ENCODE peak calls at places on chromosomes 1 and 21, in ten cellular contexts. V, E, I, D, Y, X, Z, U, H and B are unnamed samples.

GRCh38 chr1:60762176-60762575 is 320.2 kb upstream of the NFIA start:
- DNase-seq in Y (peak; percentile 63), I (no peak), V (peak; percentile 17), E (no peak), X (no peak), Z (no peak), U (no peak), H (no peak), D (no peak), B (no peak)

GRCh38 chr21:29248124-29248523 is 50.6 kb upstream of the BACH1 start:
- DNase-seq in V (no peak), D (no peak), I (no peak), E (no peak), U (no peak), X (no peak), H (no peak), Z (no peak), Y (no peak), B (no peak)

GRCh38 chr1:201295346-201295745 is 12.0 kb downstream of the PKP1 start:
- DNase-seq in E (no peak), I (no peak), Z (no peak), V (no peak), Y (no peak), X (no peak), D (no peak), U (no peak), H (no peak), B (no peak)

GRCh38 chr1:222334026-222334680 is 213.8 kb downstream of the HHIPL2 start:
- DNase-seq in Z (no peak), U (no peak), E (no peak), X (no peak), Y (no peak), D (no peak), V (peak; percentile 8), H (no peak), I (no peak), B (no peak)

GRCh38 chr1:173341307-173341706 is 134.2 kb upstream of the TNFSF4 start:
- DNase-seq in E (no peak), I (no peak), Y (peak; percentile 8), D (no peak), X (no peak), U (no peak), V (no peak), H (no peak), Z (no peak), B (no peak)

GRCh38 chr1:55386456-55386855 is 171.3 kb upstream of the USP24 start:
- DNase-seq in Z (no peak), U (no peak), X (no peak), V (no peak), H (no peak), Y (no peak), I (no peak), E (no peak), D (no peak), B (no peak)

GRCh38 chr1:44644806-44645205 is 29.5 kb downstream of the TMEM53 start:
- DNase-seq in Y (no peak), U (no peak), V (no peak), I (no peak), E (no peak), X (no peak), Z (no peak), H (no peak), D (no peak), B (no peak)

GRCh38 chr21:45151484-45152115 is 77.2 kb downstream of the ADARB1 start:
- DNase-seq in Z (no peak), Y (no peak), X (peak; percentile 53), H (no peak), V (no peak), D (no peak), U (no peak), E (no peak), I (no peak), B (no peak)

GRCh38 chr1:34781071-34781843 is at the start of gene GJB3:
- DNase-seq in I (peak; percentile 46), H (no peak), Y (peak; percentile 77), X (peak; percentile 65), Z (no peak), V (no peak), E (peak; percentile 61), D (no peak), U (no peak), B (no peak)

GRCh38 chr21:17610862-17611261 is 1.8 kb downstream of the BTG3 start:
- DNase-seq in I (peak; percentile 36), Z (no peak), Y (no peak), E (no peak), U (no peak), V (no peak), X (no peak), D (no peak), H (no peak), B (no peak)

GRCh38 chr1:151570819-151571218 is 30.7 kb downstream of the TUFT1 start:
- DNase-seq in X (no peak), U (no peak), V (no peak), Y (peak; percentile 24), E (no peak), H (no peak), Z (no peak), D (no peak), I (no peak), B (no peak)

GRCh38 chr1:225806249-225806648 is 3.7 kb upstream of the EPHX1 start:
- DNase-seq in D (no peak), Y (no peak), V (no peak), U (no peak), X (no peak), E (no peak), H (no peak), I (no peak), Z (no peak), B (no peak)

GRCh38 chr1:246078126-246078887 is 428.8 kb downstream of the SMYD3 start:
- DNase-seq in Z (no peak), H (no peak), U (no peak), Y (no peak), V (no peak), D (no peak), E (no peak), I (no peak), X (no peak), B (no peak)

GRCh38 chr21:36705679-36706481 is 7.0 kb downstream of the SIM2 start:
- DNase-seq in D (no peak), X (peak; percentile 52), Z (no peak), H (no peak), Y (no peak), I (no peak), V (no peak), E (peak; percentile 78), U (no peak), B (no peak)

GRCh38 chr1:235068155-235069121 is 60.2 kb downstream of the TOMM20 start:
- DNase-seq in E (no peak), U (peak; percentile 71), Y (peak; percentile 100), I (no peak), X (peak; percentile 94), D (no peak), V (no peak), Z (no peak), H (no peak), B (no peak)

GRCh38 chr1:201430790-201431189 is 9.3 kb upstream of the TNNI1 start:
- DNase-seq in Y (no peak), X (no peak), H (no peak), Z (no peak), I (no peak), E (no peak), D (no peak), U (no peak), V (no peak), B (no peak)

GRCh38 chr21:38577887-38578286 is 79.6 kb upstream of the ERG start:
- DNase-seq in I (no peak), Z (no peak), V (no peak), U (no peak), X (no peak), H (no peak), Y (no peak), E (no peak), D (no peak), B (no peak)

GRCh38 chr1:181998858-181999257 is 62.7 kb downstream of the ZNF648 start:
- DNase-seq in E (no peak), U (no peak), V (no peak), Y (no peak), Z (no peak), D (no peak), X (no peak), I (no peak), H (no peak), B (no peak)

GRCh38 chr1:42960693-42961559 is 2.3 kb upstream of the SLC2A1 start:
- DNase-seq in U (no peak), X (no peak), V (no peak), I (no peak), D (no peak), E (no peak), H (peak; percentile 59), Y (no peak), Z (no peak), B (no peak)

GRCh38 chr1:56854521-56855099 is at the start of gene C8A:
- DNase-seq in U (no peak), D (no peak), I (no peak), Y (no peak), Z (no peak), X (no peak), E (no peak), H (no peak), V (no peak), B (no peak)

GRCh38 chr21:25708467-25709065 is 26.1 kb downstream of the ATP5PF start:
- DNase-seq in V (peak; percentile 25), U (no peak), Y (peak; percentile 60), X (no peak), H (no peak), D (peak; percentile 14), Z (peak; percentile 9), I (peak; percentile 47), E (peak; percentile 21), B (peak; percentile 28)

GRCh38 chr21:42581676-42582371 is 68.2 kb downstream of the SLC37A1 start:
- DNase-seq in D (no peak), U (no peak), E (no peak), Y (no peak), H (no peak), X (no peak), I (no peak), Z (no peak), V (no peak), B (no peak)

GRCh38 chr1:205998457-205999241 is 4.5 kb downstream of the RAB7B start:
- DNase-seq in H (peak; percentile 65), I (no peak), X (peak; percentile 74), V (no peak), D (no peak), Y (no peak), U (no peak), E (peak; percentile 15), Z (no peak), B (no peak)

GRCh38 chr1:199948587-199949280 is 78.8 kb upstream of the NR5A2 start:
- DNase-seq in U (no peak), E (no peak), H (no peak), Y (peak; percentile 90), Z (no peak), D (no peak), X (no peak), I (no peak), V (no peak), B (peak; percentile 5)

GRCh38 chr21:17451364-17451869 is 61.4 kb upstream of the CXADR start:
- DNase-seq in I (no peak), Y (peak; percentile 85), X (no peak), D (no peak), U (no peak), E (no peak), Z (no peak), V (peak; percentile 30), H (no peak), B (no peak)

GRCh38 chr1:184967045-184967444 is 7.3 kb downstream of the NIBAN1 start:
- DNase-seq in X (no peak), D (no peak), H (no peak), V (no peak), E (no peak), Z (no peak), I (no peak), Y (no peak), U (no peak), B (no peak)

GRCh38 chr1:10795305-10796021 is 983 bp downstream of the CASZ1 start:
- DNase-seq in X (no peak), Y (peak; percentile 44), V (no peak), I (no peak), E (peak; percentile 36), H (no peak), Z (no peak), U (peak; percentile 63), D (no peak), B (no peak)

GRCh38 chr1:151988405-151988851 is 5.2 kb downstream of the S100A10 start:
- DNase-seq in V (no peak), Y (peak; percentile 90), H (no peak), E (no peak), Z (no peak), I (peak; percentile 81), X (peak; percentile 95), D (no peak), U (no peak), B (no peak)